ENCODE peak calls at places on chromosomes 16 and 17, in nine cellular contexts. N, O, C, G, Y, Z, Q, T and P are unnamed samples.

GRCh38 chr16:46852130-46852529 is 21.1 kb upstream of the C16orf87 start:
- DNase-seq in O (no peak), Z (no peak), G (no peak), C (no peak), N (no peak), Y (no peak), Q (no peak), T (no peak), P (no peak)

GRCh38 chr17:38596651-38597050 is 9.1 kb downstream of the SRCIN1 start:
- DNase-seq in G (no peak), C (no peak), Z (no peak), Q (no peak), O (no peak), T (no peak), Y (no peak), N (no peak), P (no peak)

GRCh38 chr17:39073916-39074315 is 77.5 kb downstream of the PLXDC1 start:
- DNase-seq in G (no peak), O (no peak), Y (no peak), Q (no peak), C (no peak), N (no peak), T (no peak), Z (peak; percentile 30), P (no peak)

GRCh38 chr16:51450913-51451312 is 299.8 kb upstream of the SALL1 start:
- DNase-seq in T (no peak), Z (no peak), C (no peak), O (no peak), Q (no peak), N (no peak), Y (no peak), G (no peak), P (no peak)

GRCh38 chr17:50548831-50549230 is 1.9 kb downstream of the SPATA20 start:
- DNase-seq in Q (no peak), G (no peak), Z (no peak), Y (no peak), N (no peak), O (no peak), T (no peak), C (no peak), P (no peak)

GRCh38 chr17:37701424-37702020 is 43.3 kb downstream of the HNF1B start:
- DNase-seq in O (peak; percentile 16), Q (no peak), G (no peak), Z (no peak), T (no peak), N (no peak), Y (peak; percentile 17), C (no peak), P (no peak)

GRCh38 chr17:349666-350065 is 2.9 kb downstream of the RPH3AL start:
- DNase-seq in Z (no peak), Q (no peak), C (no peak), T (no peak), O (no peak), Y (no peak), N (no peak), G (no peak), P (no peak)

GRCh38 chr16:11562411-11562810 is 24.3 kb downstream of the LITAF start:
- DNase-seq in G (no peak), Y (no peak), Z (no peak), Q (no peak), T (no peak), N (no peak), O (no peak), C (no peak), P (no peak)

GRCh38 chr17:37273419-37274051 is 102.2 kb upstream of the C17orf78 start:
- DNase-seq in G (no peak), C (no peak), N (no peak), T (no peak), Q (no peak), O (no peak), Z (peak; percentile 18), Y (peak; percentile 69), P (no peak)

GRCh38 chr16:31073073-31073822 is 792 bp downstream of the ZNF668 start:
- DNase-seq in T (peak; percentile 96), O (peak; percentile 81), C (peak; percentile 86), Z (peak; percentile 94), Q (peak; percentile 77), G (peak; percentile 87), Y (peak; percentile 91), N (peak; percentile 76), P (peak; percentile 91)

GRCh38 chr16:87060026-87060986 is 256.9 kb downstream of the C16orf95 start:
- DNase-seq in Q (no peak), C (no peak), Z (peak; percentile 63), N (no peak), G (no peak), Y (peak; percentile 71), T (no peak), O (no peak), P (no peak)

GRCh38 chr17:73031472-73031871 is 61.0 kb downstream of the SLC39A11 start:
- DNase-seq in G (no peak), Q (no peak), N (no peak), O (no peak), Z (no peak), T (no peak), Y (no peak), C (no peak), P (no peak)

GRCh38 chr16:56300901-56301351 is 109.6 kb downstream of the GNAO1 start:
- DNase-seq in Z (peak; percentile 84), C (no peak), O (no peak), T (no peak), G (no peak), Y (no peak), N (no peak), Q (no peak), P (no peak)

GRCh38 chr17:51046527-51047384 is 73.9 kb downstream of the SPAG9 start:
- DNase-seq in Z (peak; percentile 98), Q (peak; percentile 77), N (no peak), G (no peak), O (peak; percentile 79), T (peak; percentile 78), Y (peak; percentile 96), C (peak; percentile 82), P (peak; percentile 90)

GRCh38 chr17:41340934-41341861 is 9.4 kb downstream of the KRT33A start:
- DNase-seq in C (no peak), Z (no peak), O (no peak), Y (no peak), T (no peak), Q (no peak), G (no peak), N (no peak), P (no peak)

GRCh38 chr17:38732376-38733314 is 2.5 kb downstream of the CISD3 start:
- DNase-seq in Q (no peak), G (no peak), Y (no peak), N (no peak), C (no peak), O (no peak), Z (no peak), T (no peak), P (no peak)

GRCh38 chr17:64781394-64781793 is 119.3 kb upstream of the SMURF2 start:
- DNase-seq in G (peak; percentile 46), Y (no peak), O (no peak), C (no peak), N (peak; percentile 32), Z (peak; percentile 34), Q (no peak), T (peak; percentile 88), P (peak; percentile 33)

GRCh38 chr16:67936124-67936875 is at the start of gene PSMB10:
- DNase-seq in Y (peak; percentile 32), Q (peak; percentile 33), N (peak; percentile 19), T (peak; percentile 82), O (no peak), Z (peak; percentile 64), C (no peak), G (no peak), P (no peak)

GRCh38 chr16:59719121-59719520 is 985.0 kb upstream of the GOT2 start:
- DNase-seq in Q (no peak), N (no peak), O (no peak), Z (peak; percentile 13), Y (no peak), G (no peak), T (no peak), C (no peak), P (no peak)

GRCh38 chr17:37239690-37240344 is 136.0 kb upstream of the C17orf78 start:
- DNase-seq in Y (peak; percentile 62), N (no peak), T (no peak), G (no peak), Q (no peak), Z (peak; percentile 46), C (no peak), O (no peak), P (no peak)

GRCh38 chr16:23863511-23864422 is 28.0 kb downstream of the PRKCB start:
- DNase-seq in Q (no peak), G (no peak), N (no peak), C (no peak), T (no peak), Z (no peak), O (no peak), Y (no peak), P (no peak)

GRCh38 chr16:57802635-57803412 is 533 bp upstream of the KIFC3 start:
- DNase-seq in T (peak; percentile 61), Y (peak; percentile 46), G (peak; percentile 17), N (no peak), Q (no peak), Z (peak; percentile 61), C (peak; percentile 58), O (peak; percentile 34), P (peak; percentile 75)

GRCh38 chr16:17019366-17019765 is 451.4 kb downstream of the XYLT1 start:
- DNase-seq in C (no peak), Q (no peak), O (no peak), T (no peak), G (no peak), Z (no peak), Y (no peak), N (no peak), P (no peak)

GRCh38 chr17:81453049-81453448 is 57.8 kb downstream of the BAHCC1 start:
- DNase-seq in N (no peak), T (no peak), Y (no peak), Z (no peak), C (no peak), O (no peak), G (no peak), Q (peak; percentile 65), P (no peak)

GRCh38 chr17:28878981-28879380 is 18.6 kb downstream of the FLOT2 start:
- DNase-seq in C (no peak), N (no peak), Q (no peak), Z (peak; percentile 43), T (no peak), Y (peak; percentile 58), O (no peak), G (no peak), P (no peak)

GRCh38 chr16:84237994-84238750 is 1.6 kb downstream of the KCNG4 start:
- DNase-seq in Q (no peak), N (no peak), T (no peak), O (no peak), Y (no peak), G (no peak), Z (no peak), C (no peak), P (no peak)

GRCh38 chr17:1299729-1300579 is 20.5 kb downstream of the TRARG1 start:
- DNase-seq in T (no peak), G (no peak), Q (no peak), O (no peak), C (no peak), Y (no peak), Z (no peak), N (no peak), P (no peak)

GRCh38 chr17:65434251-65434650 is 127.2 kb downstream of the AXIN2 start:
- DNase-seq in Y (no peak), Z (peak; percentile 27), N (no peak), Q (no peak), T (no peak), G (no peak), O (no peak), C (no peak), P (no peak)

GRCh38 chr16:5633845-5634440 is 536.3 kb upstream of the EEF2KMT start:
- DNase-seq in Y (peak; percentile 21), Q (peak; percentile 32), O (no peak), N (no peak), Z (peak; percentile 8), G (no peak), T (no peak), C (no peak), P (no peak)

GRCh38 chr17:51166198-51166986 is at the start of gene NME2:
- DNase-seq in C (peak; percentile 55), G (peak; percentile 55), Q (peak; percentile 70), T (peak; percentile 96), O (peak; percentile 86), Y (peak; percentile 80), N (peak; percentile 54), Z (peak; percentile 81), P (peak; percentile 63)

GRCh38 chr17:52965856-52966255 is 807.3 kb upstream of the CA10 start:
- DNase-seq in Q (no peak), T (no peak), Z (no peak), G (no peak), Y (no peak), O (no peak), C (no peak), N (no peak), P (no peak)